ENCODE peak calls at places on chromosome 16, in seven cellular contexts. One of them, this sample, is unnamed.

GRCh38 chr16:78385406-78385805 is 286.0 kb downstream of the WWOX start:
- DNase-seq in lung: no peak
- DNase-seq in AG10803: no peak
- DNase-seq in germinal center: no peak
- DNase-seq in activated CD8-positive, alpha-beta memory T cell treated with anti-CD3 and anti-CD28 coated beads for 1 hour: no peak
- DNase-seq in left cardiac atrium: no peak
- DNase-seq in mammary epithelial cell: no peak
- DNase-seq in this sample: no peak

GRCh38 chr16:74611721-74612120 is 4.8 kb upstream of the GLG1 start:
- DNase-seq in lung: no peak
- DNase-seq in AG10803: no peak
- DNase-seq in germinal center: no peak
- DNase-seq in activated CD8-positive, alpha-beta memory T cell treated with anti-CD3 and anti-CD28 coated beads for 1 hour: no peak
- DNase-seq in left cardiac atrium: no peak
- DNase-seq in mammary epithelial cell: no peak
- DNase-seq in this sample: no peak

GRCh38 chr16:12067714-12068401 is 91.3 kb downstream of the SNX29 start:
- DNase-seq in lung: peak
- DNase-seq in AG10803: peak
- DNase-seq in germinal center: peak
- DNase-seq in activated CD8-positive, alpha-beta memory T cell treated with anti-CD3 and anti-CD28 coated beads for 1 hour: no peak
- DNase-seq in left cardiac atrium: no peak
- DNase-seq in mammary epithelial cell: peak
- DNase-seq in this sample: peak

GRCh38 chr16:30030011-30030685 is 923 bp downstream of the TLCD3B start:
- DNase-seq in lung: no peak
- DNase-seq in AG10803: no peak
- DNase-seq in germinal center: no peak
- DNase-seq in activated CD8-positive, alpha-beta memory T cell treated with anti-CD3 and anti-CD28 coated beads for 1 hour: no peak
- DNase-seq in left cardiac atrium: no peak
- DNase-seq in mammary epithelial cell: no peak
- DNase-seq in this sample: no peak

GRCh38 chr16:67969286-67970039 is 1.0 kb upstream of the SLC12A4 start:
- DNase-seq in lung: no peak
- DNase-seq in AG10803: no peak
- DNase-seq in germinal center: peak
- DNase-seq in activated CD8-positive, alpha-beta memory T cell treated with anti-CD3 and anti-CD28 coated beads for 1 hour: no peak
- DNase-seq in left cardiac atrium: no peak
- DNase-seq in mammary epithelial cell: no peak
- DNase-seq in this sample: no peak

GRCh38 chr16:46885960-46886763 is 2.0 kb downstream of the GPT2 start:
- DNase-seq in lung: no peak
- DNase-seq in AG10803: no peak
- DNase-seq in germinal center: no peak
- DNase-seq in activated CD8-positive, alpha-beta memory T cell treated with anti-CD3 and anti-CD28 coated beads for 1 hour: no peak
- DNase-seq in left cardiac atrium: peak
- DNase-seq in mammary epithelial cell: peak
- DNase-seq in this sample: no peak

GRCh38 chr16:12455287-12455798 is 348.3 kb downstream of the CPPED1 start:
- DNase-seq in lung: peak
- DNase-seq in AG10803: peak
- DNase-seq in germinal center: peak
- DNase-seq in activated CD8-positive, alpha-beta memory T cell treated with anti-CD3 and anti-CD28 coated beads for 1 hour: no peak
- DNase-seq in left cardiac atrium: peak
- DNase-seq in mammary epithelial cell: peak
- DNase-seq in this sample: peak

GRCh38 chr16:12961621-12962020 is 60.2 kb downstream of the SHISA9 start:
- DNase-seq in lung: no peak
- DNase-seq in AG10803: no peak
- DNase-seq in germinal center: no peak
- DNase-seq in activated CD8-positive, alpha-beta memory T cell treated with anti-CD3 and anti-CD28 coated beads for 1 hour: no peak
- DNase-seq in left cardiac atrium: no peak
- DNase-seq in mammary epithelial cell: no peak
- DNase-seq in this sample: no peak

GRCh38 chr16:25633549-25633948 is 58.2 kb upstream of the HS3ST4 start:
- DNase-seq in lung: no peak
- DNase-seq in AG10803: no peak
- DNase-seq in germinal center: no peak
- DNase-seq in activated CD8-positive, alpha-beta memory T cell treated with anti-CD3 and anti-CD28 coated beads for 1 hour: no peak
- DNase-seq in left cardiac atrium: no peak
- DNase-seq in mammary epithelial cell: peak
- DNase-seq in this sample: peak

GRCh38 chr16:1975432-1976215 is 3.8 kb downstream of the TBL3 start:
- DNase-seq in lung: no peak
- DNase-seq in AG10803: no peak
- DNase-seq in germinal center: no peak
- DNase-seq in activated CD8-positive, alpha-beta memory T cell treated with anti-CD3 and anti-CD28 coated beads for 1 hour: no peak
- DNase-seq in left cardiac atrium: no peak
- DNase-seq in mammary epithelial cell: no peak
- DNase-seq in this sample: no peak

GRCh38 chr16:80583466-80583865 is 42.7 kb downstream of the DYNLRB2 start:
- DNase-seq in lung: no peak
- DNase-seq in AG10803: peak
- DNase-seq in germinal center: no peak
- DNase-seq in activated CD8-positive, alpha-beta memory T cell treated with anti-CD3 and anti-CD28 coated beads for 1 hour: no peak
- DNase-seq in left cardiac atrium: peak
- DNase-seq in mammary epithelial cell: peak
- DNase-seq in this sample: peak

GRCh38 chr16:56667581-56668571 is at the start of gene MT1G:
- DNase-seq in lung: peak
- DNase-seq in AG10803: no peak
- DNase-seq in germinal center: no peak
- DNase-seq in activated CD8-positive, alpha-beta memory T cell treated with anti-CD3 and anti-CD28 coated beads for 1 hour: no peak
- DNase-seq in left cardiac atrium: peak
- DNase-seq in mammary epithelial cell: no peak
- DNase-seq in this sample: no peak

This sample was measured in H54.